ENCODE peak calls at places on chromosome 10, in eight cellular contexts. Y is left ventricle myocardium inferior, S is psoas muscle, C is IMR-90, T is gastrocnemius medialis, B is osteoblast, L is neural progenitor cell, K is heart left ventricle. J is an unnamed sample. For H3K4me1, the result is how much of the 10 kb centered on the place peaks cover.

GRCh38 chr10:2978111-2978510 is 89.2 kb upstream of the PFKP start:
- DNase-seq in Y (no peak), T (no peak), K (no peak), L (peak), C (peak), B (peak), S (no peak), J (no peak)

GRCh38 chr10:48414778-48415177 is 108.3 kb downstream of the MAPK8 start:
- DNase-seq in K (no peak), L (no peak), T (no peak), S (no peak), Y (no peak), C (peak), B (no peak), J (no peak)

GRCh38 chr10:93458821-93459257 is 23.3 kb downstream of the MYOF start:
- DNase-seq in K (peak), C (peak), T (peak), L (peak), B (peak), Y (peak), S (peak), J (peak)

GRCh38 chr10:44281662-44282061 is 103.2 kb downstream of the CXCL12 start:
- DNase-seq in C (no peak), L (no peak), T (no peak), B (no peak), Y (no peak), K (no peak), S (no peak), J (no peak)

GRCh38 chr10:90999512-91000172 is 78.8 kb upstream of the ANKRD1 start:
- DNase-seq in C (no peak), T (no peak), S (no peak), Y (no peak), B (no peak), K (no peak), L (no peak), J (no peak)

GRCh38 chr10:95276367-95277200 is 14.2 kb downstream of the PDLIM1 start:
- DNase-seq in Y (no peak), L (no peak), K (no peak), S (no peak), T (no peak), B (no peak), C (no peak), J (no peak)

GRCh38 chr10:130806426-130806825 is 505.1 kb downstream of the TCERG1L start:
- DNase-seq in C (no peak), T (no peak), K (no peak), Y (no peak), S (no peak), L (no peak), B (no peak), J (no peak)

GRCh38 chr10:59843733-59844132 is 62.6 kb downstream of the CCDC6 start:
- DNase-seq in L (no peak), C (no peak), K (no peak), B (no peak), Y (no peak), T (no peak), S (no peak), J (no peak)

GRCh38 chr10:46514899-46515298 is 41.6 kb downstream of the GPRIN2 start:
- DNase-seq in T (no peak), Y (no peak), L (no peak), K (peak), C (no peak), S (no peak), B (no peak), J (no peak)

GRCh38 chr10:31836569-31837406 is 91.8 kb downstream of the ARHGAP12 start:
- DNase-seq in B (peak), S (no peak), T (no peak), Y (no peak), L (peak), K (no peak), C (peak), J (no peak)

GRCh38 chr10:82813856-82814255 is 938.9 kb downstream of the NRG3 start:
- DNase-seq in Y (no peak), K (no peak), S (no peak), C (no peak), B (no peak), L (no peak), T (no peak), J (no peak)

GRCh38 chr10:126904807-126905686 is at the start of gene DOCK1:
- DNase-seq in L (peak), S (peak), C (peak), Y (peak), K (peak), B (peak), T (no peak), J (peak)

GRCh38 chr10:52609601-52610240 is 162.9 kb downstream of the MBL2 start:
- DNase-seq in T (no peak), K (no peak), S (no peak), Y (no peak), B (no peak), L (no peak), C (no peak), J (no peak)

GRCh38 chr10:100119726-100120125 is 38.1 kb upstream of the CPN1 start:
- DNase-seq in C (no peak), L (no peak), B (no peak), K (no peak), S (no peak), T (no peak), Y (no peak), J (no peak)

GRCh38 chr10:119538632-119539358 is 3.7 kb downstream of the RGS10 start:
- DNase-seq in Y (no peak), C (no peak), L (no peak), K (no peak), S (no peak), B (peak), T (no peak), J (no peak)

GRCh38 chr10:97762816-97763215 is 9.0 kb downstream of the SFRP5 start:
- DNase-seq in S (no peak), C (no peak), K (no peak), B (peak), L (peak), Y (peak), T (no peak), J (no peak)

GRCh38 chr10:120460776-120461175 is 3.7 kb downstream of the PLPP4 start:
- DNase-seq in T (no peak), K (no peak), C (peak), Y (no peak), L (no peak), S (no peak), B (peak), J (no peak)

GRCh38 chr10:110781139-110781538 is 90.6 kb upstream of the PDCD4 start:
- DNase-seq in L (no peak), C (no peak), T (no peak), K (no peak), Y (no peak), B (no peak), S (peak), J (no peak)

GRCh38 chr10:27019827-27020226 is 80.5 kb downstream of the ANKRD26 start:
- DNase-seq in K (no peak), T (no peak), B (no peak), S (no peak), C (no peak), L (no peak), Y (no peak), J (no peak)

GRCh38 chr10:124273141-124273540 is 145.6 kb downstream of the OAT start:
- DNase-seq in C (no peak), T (no peak), B (peak), Y (no peak), L (no peak), S (no peak), K (no peak), J (no peak)

GRCh38 chr10:58637372-58637771 is 124.7 kb downstream of the BICC1 start:
- DNase-seq in B (peak), Y (no peak), S (no peak), C (no peak), L (no peak), T (no peak), K (no peak), J (no peak)

GRCh38 chr10:101291254-101292193 is 62.3 kb upstream of the LBX1 start:
- DNase-seq in T (peak), L (peak), S (peak), B (peak), K (peak), C (peak), Y (peak), J (peak)

GRCh38 chr10:73819025-73819424 is 7.6 kb upstream of the NDST2 start:
- DNase-seq in T (no peak), S (no peak), L (no peak), B (peak), C (no peak), Y (no peak), K (no peak), J (no peak)

GRCh38 chr10:19920075-19920726 is 104.0 kb downstream of the PLXDC2 start:
- DNase-seq in Y (no peak), C (no peak), B (no peak), S (no peak), L (no peak), K (no peak), T (no peak), J (no peak)

GRCh38 chr10:44300666-44301649 is 83.9 kb downstream of the CXCL12 start:
- DNase-seq in T (no peak), B (peak), L (no peak), K (peak), Y (peak), S (peak), C (peak), J (no peak)

GRCh38 chr10:109898666-109899577 is 24.4 kb downstream of the XPNPEP1 start:
- DNase-seq in C (peak), L (no peak), K (peak), B (peak), S (no peak), Y (peak), T (peak), J (no peak)

GRCh38 chr10:84543077-84543476 is 214.7 kb downstream of the CCSER2 start:
- DNase-seq in C (no peak), T (no peak), K (no peak), Y (no peak), B (no peak), L (no peak), S (no peak), J (no peak)

GRCh38 chr10:91043173-91043910 is 122.5 kb upstream of the ANKRD1 start:
- DNase-seq in T (no peak), B (peak), Y (no peak), S (no peak), C (peak), L (peak), K (no peak), J (no peak)

GRCh38 chr10:122513053-122513452 is 47.5 kb upstream of the DMBT1 start:
- DNase-seq in K (no peak), C (no peak), B (no peak), Y (no peak), L (no peak), T (no peak), S (no peak), J (no peak)

GRCh38 chr10:69668722-69669121 is 38.7 kb downstream of the FAM241B start:
- DNase-seq in K (no peak), T (no peak), L (no peak), C (no peak), B (no peak), S (no peak), Y (no peak), J (no peak)
- TF ChIP-seq CTCF in K (no peak), T (no peak), L (no peak), C (no peak), B (no peak), S (no peak), Y (no peak), J (no peak)

GRCh38 chr10:113929522-113929921 is 75.1 kb downstream of the NHLRC2 start:
- DNase-seq in C (no peak), S (no peak), Y (no peak), T (no peak), K (no peak), B (no peak), L (no peak), J (no peak)
- H3K4me1 ChIP-seq in C (under half), S (under half), Y (under half), T (under half), K (under half), B (under half), L (under half), J (under half)

GRCh38 chr10:21499910-21500577 is 25.4 kb downstream of the SKIDA1 start:
- DNase-seq in C (no peak), K (peak), L (peak), T (no peak), B (peak), Y (peak), S (peak), J (no peak)
- TF ChIP-seq CTCF in C (no peak), K (no peak), L (no peak), T (no peak), B (no peak), Y (no peak), S (no peak), J (no peak)

GRCh38 chr10:128751284-128751683 is 625.1 kb upstream of the MKI67 start:
- DNase-seq in S (no peak), T (no peak), C (no peak), Y (no peak), B (no peak), K (no peak), L (no peak), J (no peak)

GRCh38 chr10:128751851-128752250 is 625.6 kb upstream of the MKI67 start:
- DNase-seq in Y (no peak), L (no peak), K (no peak), S (no peak), T (no peak), C (no peak), B (no peak), J (no peak)

GRCh38 chr10:128744092-128744491 is 617.9 kb upstream of the MKI67 start:
- DNase-seq in T (no peak), B (no peak), S (no peak), Y (no peak), L (no peak), C (no peak), K (no peak), J (no peak)

DNA sequence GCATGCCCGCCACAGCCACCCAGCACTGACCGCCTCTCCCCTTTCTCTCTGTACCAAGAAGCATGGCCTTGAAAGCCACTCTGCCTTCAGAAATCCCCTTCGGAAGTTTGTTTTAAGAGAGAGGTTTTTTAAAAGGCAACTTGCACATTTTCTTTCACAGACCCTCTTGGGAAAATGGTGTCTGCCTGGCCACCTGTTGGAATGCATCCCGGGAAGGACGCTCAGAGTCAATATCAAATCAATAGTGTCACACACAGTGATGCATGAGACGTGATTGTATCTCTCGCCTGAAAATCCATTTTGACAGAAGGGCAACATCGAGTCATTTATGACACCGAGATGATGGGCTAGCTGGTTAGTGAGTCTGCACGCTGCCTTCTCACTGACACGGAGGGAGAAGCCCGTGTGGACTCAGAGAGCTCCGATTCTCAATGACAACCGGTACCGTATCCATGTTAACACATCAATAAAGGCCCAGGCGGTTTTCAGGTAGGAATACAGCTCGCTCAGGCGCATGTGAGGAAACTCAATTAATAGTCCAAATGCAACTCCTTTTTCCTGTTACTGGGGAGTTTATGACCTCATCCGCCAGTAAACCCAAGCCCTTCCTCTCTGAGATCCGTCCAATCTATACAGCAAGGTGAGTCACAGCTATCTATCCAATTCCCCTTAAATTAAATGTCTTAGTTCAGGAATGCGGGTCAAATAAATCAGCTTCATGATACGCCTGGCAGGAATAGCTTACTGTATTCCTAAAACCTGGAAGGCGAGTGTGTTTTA is 621.5 kb upstream of the MKI67 start:
- DNase-seq in C (no peak), S (no peak), K (no peak), L (no peak), B (no peak), T (no peak), Y (no peak), J (no peak)
- H3K4me1 ChIP-seq in C (under half), S (under half), K (under half), L (under half), B (under half), T (under half), Y (under half), J (under half)

GRCh38 chr10:34905200-34905927 is 90.3 kb upstream of the PARD3 start:
- DNase-seq in C (no peak), K (no peak), Y (no peak), B (no peak), L (peak), S (no peak), T (no peak), J (no peak)
- TF ChIP-seq CTCF in C (no peak), K (no peak), Y (no peak), B (no peak), L (peak), S (no peak), T (no peak), J (no peak)

GRCh38 chr10:72105675-72106074 is 17.3 kb upstream of the SPOCK2 start:
- DNase-seq in Y (no peak), S (no peak), K (no peak), B (no peak), C (no peak), L (no peak), T (no peak), J (no peak)

GRCh38 chr10:72106154-72106849 is 18.0 kb upstream of the SPOCK2 start:
- DNase-seq in T (no peak), Y (no peak), L (no peak), K (no peak), C (no peak), S (no peak), B (no peak), J (no peak)

GRCh38 chr10:72107325-72108003 is 19.1 kb upstream of the SPOCK2 start:
- DNase-seq in L (no peak), C (no peak), Y (no peak), S (no peak), T (no peak), K (no peak), B (no peak), J (no peak)

GRCh38 chr10:72105098-72105475 is 16.7 kb upstream of the SPOCK2 start:
- DNase-seq in K (no peak), B (no peak), C (no peak), S (no peak), Y (no peak), L (no peak), T (no peak), J (no peak)

DNA sequence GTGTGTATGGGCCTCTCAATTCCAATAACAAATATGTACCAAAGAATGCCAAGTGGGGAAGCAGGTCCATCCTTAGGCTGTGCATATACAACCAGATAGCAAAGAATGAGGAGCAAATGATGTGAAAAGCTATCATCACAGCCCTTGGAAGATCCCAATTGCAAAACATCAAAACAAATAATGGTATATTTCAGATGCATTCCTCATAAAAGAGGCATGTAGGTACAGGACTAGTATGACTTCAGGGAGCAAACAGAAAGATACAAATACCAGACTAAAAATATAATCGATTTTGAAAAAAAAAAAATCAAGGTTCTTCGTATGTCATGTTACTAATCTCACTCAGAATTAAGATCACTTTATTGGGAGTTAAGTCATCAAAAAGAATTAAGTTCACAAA is 18.5 kb upstream of the SPOCK2 start:
- DNase-seq in Y (no peak), T (no peak), L (no peak), C (no peak), B (no peak), S (no peak), K (no peak), J (no peak)
- H3K4me1 ChIP-seq in Y (half or more), T (under half), L (under half), C (under half), B (under half), S (under half), K (under half), J (under half)

GRCh38 chr10:117005454-117006055 is 568 bp upstream of the SHTN1 start:
- DNase-seq in C (no peak), S (no peak), Y (no peak), K (no peak), T (no peak), L (peak), B (peak), J (no peak)
- TF ChIP-seq CTCF in C (peak), S (no peak), Y (no peak), K (no peak), T (no peak), L (peak), B (no peak), J (no peak)

GRCh38 chr10:71974489-71975011 is 10.4 kb downstream of the CHST3 start:
- DNase-seq in B (peak), C (peak), K (peak), T (no peak), L (no peak), S (peak), Y (no peak), J (no peak)
- H3K4me1 ChIP-seq in B (half or more), C (under half), K (half or more), T (half or more), L (under half), S (half or more), Y (half or more), J (under half)

DNA sequence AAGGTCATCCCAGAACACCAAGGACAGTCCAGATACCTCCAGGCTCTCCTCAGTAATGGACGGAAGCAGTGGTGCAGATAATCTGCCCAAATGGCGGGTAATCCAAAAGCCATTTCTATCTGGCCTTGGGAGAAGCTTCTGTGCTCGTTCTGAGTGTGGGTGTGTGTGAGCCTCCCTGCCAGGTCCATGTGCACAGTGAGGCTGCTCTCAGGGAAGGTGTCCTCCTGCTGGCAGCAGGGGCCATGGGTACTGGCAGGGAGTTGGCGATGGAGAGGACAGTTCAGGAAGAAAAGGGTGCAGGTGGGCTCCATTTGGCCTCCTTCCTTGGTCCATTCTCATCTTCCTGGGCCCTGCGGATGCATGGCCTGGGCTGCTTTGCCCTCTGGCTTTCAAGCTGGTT is 15.6 kb upstream of the TEX36 start:
- DNase-seq in K (no peak), T (no peak), B (no peak), S (no peak), L (no peak), C (no peak), Y (no peak), J (no peak)
- TF ChIP-seq CTCF in K (no peak), T (no peak), B (no peak), S (no peak), L (no peak), C (no peak), Y (no peak), J (no peak)

J was measured in heart right ventricle.